ENCODE peak calls at places on chromosomes 4 and X, in four cellular contexts. Z, E, C and X are unnamed samples.

GRCh38 chrX:49991718-49992117 is 69.3 kb downstream of the CLCN5 start:
- DNase-seq in Z (no peak), E (no peak), C (no peak), X (no peak)

GRCh38 chr4:11293866-11294265 is 134.8 kb downstream of the HS3ST1 start:
- DNase-seq in Z (no peak), E (no peak), C (peak), X (no peak)

GRCh38 chr4:18579222-18579621 is 557.7 kb upstream of the LCORL start:
- DNase-seq in Z (no peak), E (no peak), C (no peak), X (no peak)

GRCh38 chr4:7795983-7796382 is 143.7 kb downstream of the AFAP1 start:
- DNase-seq in Z (no peak), E (no peak), C (no peak), X (no peak)

GRCh38 chrX:72540318-72540717 is 32.3 kb downstream of the HDAC8 start:
- DNase-seq in Z (no peak), E (no peak), C (peak), X (no peak)

GRCh38 chr4:110653602-110654253 is 30.9 kb upstream of the PITX2 start:
- DNase-seq in Z (no peak), E (no peak), C (no peak), X (no peak)

GRCh38 chrX:108186811-108187210 is 95.2 kb downstream of the ATG4A start:
- DNase-seq in Z (no peak), E (no peak), C (peak), X (no peak)

GRCh38 chr4:1354136-1354982 is 7.4 kb downstream of the UVSSA start:
- DNase-seq in Z (no peak), E (no peak), C (no peak), X (no peak)

GRCh38 chrX:105972690-105973386 is 65.7 kb downstream of the SERPINA7 start:
- DNase-seq in Z (no peak), E (no peak), C (no peak), X (no peak)

GRCh38 chr4:15001825-15002658 is at the start of gene CPEB2:
- DNase-seq in Z (peak), E (peak), C (peak), X (peak)